ENCODE peak calls at places on chromosomes 7 and 10, in seven cellular contexts. One of them, this sample, is unnamed.

GRCh38 chr7:18890885-18891621 is 226.4 kb downstream of the TWIST1 start:
- DNase-seq in stimulated activated CD8-positive, alpha-beta memory T cell treated with anti-CD3 and anti-CD28 coated beads, Interleukin-15, amount 100 ng/mL, for 24 hours: no peak
- DNase-seq in heart right ventricle: no peak
- DNase-seq in RWPE1: no peak
- DNase-seq in astrocyte of the hippocampus: no peak
- DNase-seq in choroid plexus epithelial cell: peak
- DNase-seq in aorta: no peak
- DNase-seq in this sample: no peak

GRCh38 chr10:79335470-79336235 is 11.6 kb upstream of the PPIF start:
- DNase-seq in stimulated activated CD8-positive, alpha-beta memory T cell treated with anti-CD3 and anti-CD28 coated beads, Interleukin-15, amount 100 ng/mL, for 24 hours: no peak
- DNase-seq in heart right ventricle: no peak
- DNase-seq in RWPE1: no peak
- DNase-seq in astrocyte of the hippocampus: no peak
- DNase-seq in choroid plexus epithelial cell: no peak
- DNase-seq in aorta: no peak
- DNase-seq in this sample: no peak

GRCh38 chr10:123241391-123242141 is 87.4 kb downstream of the BUB3 start:
- DNase-seq in stimulated activated CD8-positive, alpha-beta memory T cell treated with anti-CD3 and anti-CD28 coated beads, Interleukin-15, amount 100 ng/mL, for 24 hours: no peak
- DNase-seq in heart right ventricle: no peak
- DNase-seq in RWPE1: no peak
- DNase-seq in astrocyte of the hippocampus: no peak
- DNase-seq in choroid plexus epithelial cell: no peak
- DNase-seq in aorta: no peak
- DNase-seq in this sample: no peak

GRCh38 chr10:69953851-69954250 is 98.8 kb upstream of the MACROH2A2 start:
- DNase-seq in stimulated activated CD8-positive, alpha-beta memory T cell treated with anti-CD3 and anti-CD28 coated beads, Interleukin-15, amount 100 ng/mL, for 24 hours: no peak
- DNase-seq in heart right ventricle: no peak
- DNase-seq in RWPE1: no peak
- DNase-seq in astrocyte of the hippocampus: no peak
- DNase-seq in choroid plexus epithelial cell: no peak
- DNase-seq in aorta: no peak
- DNase-seq in this sample: no peak

GRCh38 chr7:132837529-132837928 is 244.4 kb downstream of the CHCHD3 start:
- DNase-seq in stimulated activated CD8-positive, alpha-beta memory T cell treated with anti-CD3 and anti-CD28 coated beads, Interleukin-15, amount 100 ng/mL, for 24 hours: no peak
- DNase-seq in heart right ventricle: no peak
- DNase-seq in RWPE1: no peak
- DNase-seq in astrocyte of the hippocampus: no peak
- DNase-seq in choroid plexus epithelial cell: peak
- DNase-seq in aorta: no peak
- DNase-seq in this sample: no peak

GRCh38 chr7:149664666-149665065 is 108.7 kb downstream of the ZNF467 start:
- DNase-seq in stimulated activated CD8-positive, alpha-beta memory T cell treated with anti-CD3 and anti-CD28 coated beads, Interleukin-15, amount 100 ng/mL, for 24 hours: no peak
- DNase-seq in heart right ventricle: no peak
- DNase-seq in RWPE1: no peak
- DNase-seq in astrocyte of the hippocampus: no peak
- DNase-seq in choroid plexus epithelial cell: no peak
- DNase-seq in aorta: no peak
- DNase-seq in this sample: no peak

GRCh38 chr7:150451097-150451793 is 815 bp downstream of the GIMAP8 start:
- DNase-seq in stimulated activated CD8-positive, alpha-beta memory T cell treated with anti-CD3 and anti-CD28 coated beads, Interleukin-15, amount 100 ng/mL, for 24 hours: peak
- DNase-seq in heart right ventricle: peak
- DNase-seq in RWPE1: no peak
- DNase-seq in astrocyte of the hippocampus: no peak
- DNase-seq in choroid plexus epithelial cell: no peak
- DNase-seq in aorta: no peak
- DNase-seq in this sample: no peak

GRCh38 chr10:102627446-102628293 is 16.6 kb upstream of the TRIM8 start:
- DNase-seq in stimulated activated CD8-positive, alpha-beta memory T cell treated with anti-CD3 and anti-CD28 coated beads, Interleukin-15, amount 100 ng/mL, for 24 hours: no peak
- DNase-seq in heart right ventricle: peak
- DNase-seq in RWPE1: peak
- DNase-seq in astrocyte of the hippocampus: peak
- DNase-seq in choroid plexus epithelial cell: peak
- DNase-seq in aorta: peak
- DNase-seq in this sample: no peak

GRCh38 chr7:152858761-152859160 is 99.2 kb downstream of the ACTR3B start:
- DNase-seq in stimulated activated CD8-positive, alpha-beta memory T cell treated with anti-CD3 and anti-CD28 coated beads, Interleukin-15, amount 100 ng/mL, for 24 hours: no peak
- DNase-seq in heart right ventricle: no peak
- DNase-seq in RWPE1: no peak
- DNase-seq in astrocyte of the hippocampus: no peak
- DNase-seq in choroid plexus epithelial cell: no peak
- DNase-seq in aorta: no peak
- DNase-seq in this sample: no peak

GRCh38 chr10:50395279-50395678 is 144.0 kb upstream of the ASAH2 start:
- DNase-seq in stimulated activated CD8-positive, alpha-beta memory T cell treated with anti-CD3 and anti-CD28 coated beads, Interleukin-15, amount 100 ng/mL, for 24 hours: no peak
- DNase-seq in heart right ventricle: no peak
- DNase-seq in RWPE1: peak
- DNase-seq in astrocyte of the hippocampus: no peak
- DNase-seq in choroid plexus epithelial cell: peak
- DNase-seq in aorta: no peak
- DNase-seq in this sample: no peak

GRCh38 chr7:139767561-139767982 is 10.2 kb downstream of the HIPK2 start:
- DNase-seq in stimulated activated CD8-positive, alpha-beta memory T cell treated with anti-CD3 and anti-CD28 coated beads, Interleukin-15, amount 100 ng/mL, for 24 hours: no peak
- DNase-seq in heart right ventricle: no peak
- DNase-seq in RWPE1: no peak
- DNase-seq in astrocyte of the hippocampus: no peak
- DNase-seq in choroid plexus epithelial cell: peak
- DNase-seq in aorta: no peak
- DNase-seq in this sample: no peak

GRCh38 chr7:107815254-107815882 is 12.3 kb upstream of the SLC26A3 start:
- DNase-seq in stimulated activated CD8-positive, alpha-beta memory T cell treated with anti-CD3 and anti-CD28 coated beads, Interleukin-15, amount 100 ng/mL, for 24 hours: no peak
- DNase-seq in heart right ventricle: no peak
- DNase-seq in RWPE1: no peak
- DNase-seq in astrocyte of the hippocampus: no peak
- DNase-seq in choroid plexus epithelial cell: no peak
- DNase-seq in aorta: no peak
- DNase-seq in this sample: no peak

GRCh38 chr7:2730846-2731770 is 43.1 kb downstream of the AMZ1 start:
- DNase-seq in stimulated activated CD8-positive, alpha-beta memory T cell treated with anti-CD3 and anti-CD28 coated beads, Interleukin-15, amount 100 ng/mL, for 24 hours: no peak
- DNase-seq in heart right ventricle: no peak
- DNase-seq in RWPE1: no peak
- DNase-seq in astrocyte of the hippocampus: no peak
- DNase-seq in choroid plexus epithelial cell: no peak
- DNase-seq in aorta: no peak
- DNase-seq in this sample: no peak

GRCh38 chr10:114403545-114404161 is 649 bp downstream of the AFAP1L2 start:
- DNase-seq in stimulated activated CD8-positive, alpha-beta memory T cell treated with anti-CD3 and anti-CD28 coated beads, Interleukin-15, amount 100 ng/mL, for 24 hours: no peak
- DNase-seq in heart right ventricle: peak
- DNase-seq in RWPE1: peak
- DNase-seq in astrocyte of the hippocampus: peak
- DNase-seq in choroid plexus epithelial cell: no peak
- DNase-seq in aorta: peak
- DNase-seq in this sample: no peak

GRCh38 chr7:20786421-20786778 is 286 bp downstream of the SP8 start:
- DNase-seq in stimulated activated CD8-positive, alpha-beta memory T cell treated with anti-CD3 and anti-CD28 coated beads, Interleukin-15, amount 100 ng/mL, for 24 hours: no peak
- DNase-seq in heart right ventricle: no peak
- DNase-seq in RWPE1: no peak
- DNase-seq in astrocyte of the hippocampus: peak
- DNase-seq in choroid plexus epithelial cell: no peak
- DNase-seq in aorta: no peak
- DNase-seq in this sample: no peak

GRCh38 chr7:128921866-128922440 is 11.4 kb upstream of the KCP start:
- DNase-seq in stimulated activated CD8-positive, alpha-beta memory T cell treated with anti-CD3 and anti-CD28 coated beads, Interleukin-15, amount 100 ng/mL, for 24 hours: no peak
- DNase-seq in heart right ventricle: no peak
- DNase-seq in RWPE1: no peak
- DNase-seq in astrocyte of the hippocampus: no peak
- DNase-seq in choroid plexus epithelial cell: no peak
- DNase-seq in aorta: no peak
- DNase-seq in this sample: no peak

GRCh38 chr7:34320412-34320811 is 337.6 kb upstream of the NPSR1 start:
- DNase-seq in stimulated activated CD8-positive, alpha-beta memory T cell treated with anti-CD3 and anti-CD28 coated beads, Interleukin-15, amount 100 ng/mL, for 24 hours: no peak
- DNase-seq in heart right ventricle: no peak
- DNase-seq in RWPE1: no peak
- DNase-seq in astrocyte of the hippocampus: no peak
- DNase-seq in choroid plexus epithelial cell: no peak
- DNase-seq in aorta: no peak
- DNase-seq in this sample: no peak

GRCh38 chr7:155198901-155199845 is 98.5 kb upstream of the INSIG1 start:
- DNase-seq in stimulated activated CD8-positive, alpha-beta memory T cell treated with anti-CD3 and anti-CD28 coated beads, Interleukin-15, amount 100 ng/mL, for 24 hours: no peak
- DNase-seq in heart right ventricle: no peak
- DNase-seq in RWPE1: no peak
- DNase-seq in astrocyte of the hippocampus: peak
- DNase-seq in choroid plexus epithelial cell: peak
- DNase-seq in aorta: no peak
- DNase-seq in this sample: no peak

This sample was measured in NCI-H748 treated with DMSO at 0.1 percent for 48 hours.